ENCODE peak calls at places on chromosomes 16 and 17, in six cellular contexts. K is body of pancreas, W is colonic mucosa, D is left ventricle myocardium inferior, L is ovary, H is neural progenitor cell. U is an unnamed sample.

GRCh38 chr16:81885976-81886586 is 107.0 kb downstream of the PLCG2 start:
- DNase-seq in K (no peak), W (peak), D (no peak), L (no peak), H (peak), U (no peak)

GRCh38 chr16:75265911-75266701 is 14.7 kb upstream of the BCAR1 start:
- DNase-seq in K (peak), W (peak), D (peak), L (peak), H (peak), U (peak)

GRCh38 chr17:68599091-68599872 is 1.9 kb downstream of the FAM20A start:
- DNase-seq in K (no peak), W (no peak), D (no peak), L (peak), H (no peak), U (no peak)

GRCh38 chr16:69328854-69329316 is 1.5 kb downstream of the PDF start:
- DNase-seq in K (no peak), W (no peak), D (no peak), L (no peak), H (no peak), U (no peak)

GRCh38 chr17:42459983-42460300 is 1.3 kb downstream of the ATP6V0A1 start:
- DNase-seq in K (no peak), W (no peak), D (no peak), L (no peak), H (peak), U (no peak)

GRCh38 chr16:1533443-1533951 is at the start of gene TMEM204:
- DNase-seq in K (peak), W (peak), D (peak), L (peak), H (no peak), U (no peak)

GRCh38 chr16:77692612-77693011 is 29.7 kb upstream of the NUDT7 start:
- DNase-seq in K (no peak), W (no peak), D (no peak), L (no peak), H (no peak), U (no peak)

GRCh38 chr17:35915153-35915969 is 15.2 kb downstream of the RDM1 start:
- DNase-seq in K (no peak), W (no peak), D (no peak), L (no peak), H (no peak), U (no peak)

GRCh38 chr17:64622931-64623654 is 39.0 kb downstream of the SMURF2 start:
- DNase-seq in K (no peak), W (no peak), D (no peak), L (no peak), H (no peak), U (no peak)

GRCh38 chr16:23280483-23280967 is 21.6 kb upstream of the SCNN1B start:
- DNase-seq in K (no peak), W (no peak), D (no peak), L (no peak), H (no peak), U (no peak)

GRCh38 chr17:70171159-70171558 is 1.8 kb downstream of the KCNJ2 start:
- DNase-seq in K (no peak), W (peak), D (no peak), L (no peak), H (no peak), U (no peak)

GRCh38 chr16:9148376-9149015 is 57.1 kb downstream of the HAPSTR1 start:
- DNase-seq in K (no peak), W (no peak), D (no peak), L (no peak), H (no peak), U (no peak)

GRCh38 chr17:50638572-50638850 is 3.8 kb downstream of the ABCC3 start:
- DNase-seq in K (peak), W (no peak), D (no peak), L (no peak), H (no peak), U (no peak)

GRCh38 chr16:89574681-89575246 is 794 bp upstream of the CPNE7 start:
- DNase-seq in K (peak), W (peak), D (peak), L (no peak), H (peak), U (no peak)

GRCh38 chr17:29215717-29216116 is 30.9 kb upstream of the CRYBA1 start:
- DNase-seq in K (peak), W (no peak), D (no peak), L (no peak), H (no peak), U (no peak)

GRCh38 chr17:48228720-48229119 is 121.2 kb downstream of the SNX11 start:
- DNase-seq in K (no peak), W (no peak), D (no peak), L (no peak), H (peak), U (no peak)

GRCh38 chr16:73304008-73304814 is 256.3 kb upstream of the ZFHX3 start:
- DNase-seq in K (no peak), W (no peak), D (no peak), L (no peak), H (no peak), U (no peak)

GRCh38 chr17:47987240-47987835 is 16.4 kb downstream of the CDK5RAP3 start:
- DNase-seq in K (peak), W (no peak), D (no peak), L (no peak), H (peak), U (no peak)

GRCh38 chr17:33192961-33193911 is 99.9 kb downstream of the ASIC2 start:
- DNase-seq in K (no peak), W (no peak), D (no peak), L (no peak), H (peak), U (no peak)

GRCh38 chr17:79446347-79446746 is 164.5 kb downstream of the RBFOX3 start:
- DNase-seq in K (no peak), W (no peak), D (no peak), L (no peak), H (no peak), U (no peak)

GRCh38 chr17:731943-732787 is at the start of gene TLCD3A:
- DNase-seq in K (peak), W (peak), D (peak), L (peak), H (peak), U (peak)

GRCh38 chr16:82282662-82283061 is 112.6 kb upstream of the MPHOSPH6 start:
- DNase-seq in K (no peak), W (no peak), D (no peak), L (no peak), H (no peak), U (no peak)

GRCh38 chr17:49738456-49739163 is 25.3 kb downstream of the FAM117A start:
- DNase-seq in K (peak), W (no peak), D (peak), L (no peak), H (no peak), U (no peak)

GRCh38 chr17:17154981-17155380 is 51.2 kb downstream of the PLD6 start:
- DNase-seq in K (no peak), W (no peak), D (no peak), L (no peak), H (no peak), U (no peak)
- H3K27ac ChIP-seq in K (no peak), W (no peak), D (no peak), L (no peak), H (no peak), U (no peak)

GRCh38 chr16:24976061-24976779 is 38.9 kb downstream of the ARHGAP17 start:
- DNase-seq in K (no peak), W (no peak), D (no peak), L (no peak), H (no peak), U (no peak)

GRCh38 chr16:24978370-24978914 is 36.7 kb downstream of the ARHGAP17 start:
- DNase-seq in K (no peak), W (no peak), D (no peak), L (no peak), H (no peak), U (no peak)

GRCh38 chr16:24975428-24975889 is 39.7 kb downstream of the ARHGAP17 start:
- DNase-seq in K (no peak), W (no peak), D (no peak), L (no peak), H (no peak), U (no peak)

GRCh38 chr16:24977673-24978065 is 37.5 kb downstream of the ARHGAP17 start:
- DNase-seq in K (no peak), W (no peak), D (no peak), L (no peak), H (no peak), U (no peak)

DNA sequence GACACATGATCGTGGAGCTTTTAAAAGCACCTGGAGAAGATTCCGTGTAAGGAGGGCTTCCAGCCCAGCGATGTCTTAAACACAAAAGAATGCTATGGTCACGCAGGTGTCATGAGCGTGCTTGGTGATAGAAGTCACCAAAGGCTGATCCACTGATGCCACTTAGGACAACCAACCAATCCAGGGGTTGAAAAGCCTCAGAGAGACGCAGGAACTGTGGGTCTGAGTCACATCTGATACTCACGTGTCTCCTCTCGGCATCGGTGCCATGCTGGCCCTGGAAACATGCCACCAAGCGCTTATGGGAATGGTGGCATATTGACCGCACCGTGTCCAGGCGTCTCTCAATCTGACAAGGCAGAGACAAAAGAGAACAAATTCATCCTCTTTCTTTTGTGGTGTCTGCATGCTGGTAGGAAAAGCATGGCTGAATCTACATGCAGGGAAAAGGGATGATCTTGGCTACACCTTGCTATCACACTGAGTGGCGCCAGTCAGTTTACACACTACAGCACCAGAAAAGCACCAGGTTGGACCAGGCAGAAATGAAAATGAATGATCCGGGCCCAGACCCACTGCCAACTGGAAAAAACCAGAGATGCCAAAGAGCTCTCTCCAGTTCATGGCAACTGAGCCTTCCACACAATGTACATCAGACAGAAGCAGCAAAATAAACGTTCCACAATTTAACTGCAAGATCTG is 38.0 kb downstream of the ARHGAP17 start:
- DNase-seq in K (no peak), W (no peak), D (no peak), L (no peak), H (no peak), U (no peak)
- H3K4me3 ChIP-seq in K (no peak), W (no peak), D (no peak), L (no peak), H (no peak), U (no peak)

GRCh38 chr16:28927815-28928214 is 2.8 kb upstream of the RABEP2 start:
- DNase-seq in K (no peak), W (no peak), D (no peak), L (no peak), H (no peak), U (no peak)
- TF ChIP-seq CTCF in K (no peak), W (no peak), D (no peak), L (no peak), H (no peak), U (no peak)

GRCh38 chr17:80780381-80781187 is 211.1 kb upstream of the CHMP6 start:
- DNase-seq in K (no peak), W (no peak), D (no peak), L (no peak), H (peak), U (no peak)
- H3K27ac ChIP-seq in K (no peak), W (no peak), D (no peak), L (no peak), H (no peak), U (no peak)

GRCh38 chr17:17830269-17830567 is 6.6 kb downstream of the SREBF1 start:
- DNase-seq in K (no peak), W (no peak), D (no peak), L (no peak), H (no peak), U (no peak)
- H3K4me3 ChIP-seq in K (no peak), W (no peak), D (no peak), L (no peak), H (no peak), U (no peak)

DNA sequence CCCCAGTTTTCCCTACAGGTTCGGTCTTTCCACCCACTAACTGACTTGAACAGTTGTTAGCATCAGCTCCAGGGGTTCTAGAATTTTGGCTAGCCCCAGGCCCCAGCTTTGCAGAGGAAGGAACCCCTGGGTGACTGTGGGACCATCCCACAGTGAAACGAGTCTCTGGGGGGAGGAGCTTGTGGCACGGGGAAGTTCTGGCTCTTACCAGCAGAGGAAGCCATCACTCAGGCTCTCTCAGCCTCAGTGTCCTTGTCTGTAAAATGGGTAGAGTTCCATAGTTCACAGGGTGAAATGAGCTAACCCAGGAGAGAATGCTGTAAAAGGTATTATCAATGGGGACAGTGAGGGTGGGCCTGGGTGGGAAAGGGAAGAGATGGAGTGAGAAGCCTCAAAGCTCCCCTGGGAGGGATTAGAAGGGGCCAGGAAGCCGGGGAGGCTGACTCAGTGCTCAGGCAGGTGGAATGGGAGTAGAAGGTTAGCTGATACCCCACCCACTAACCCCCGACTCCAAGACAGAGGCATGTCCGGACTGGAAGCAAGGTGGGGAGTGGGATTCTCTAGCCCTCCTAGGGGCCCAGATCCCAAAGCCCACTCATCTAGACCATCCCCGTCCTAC is 30.9 kb upstream of the CDC42EP4 start:
- DNase-seq in K (no peak), W (no peak), D (no peak), L (no peak), H (peak), U (no peak)
- TF ChIP-seq CTCF in K (no peak), W (no peak), D (no peak), L (no peak), H (peak), U (no peak)

DNA sequence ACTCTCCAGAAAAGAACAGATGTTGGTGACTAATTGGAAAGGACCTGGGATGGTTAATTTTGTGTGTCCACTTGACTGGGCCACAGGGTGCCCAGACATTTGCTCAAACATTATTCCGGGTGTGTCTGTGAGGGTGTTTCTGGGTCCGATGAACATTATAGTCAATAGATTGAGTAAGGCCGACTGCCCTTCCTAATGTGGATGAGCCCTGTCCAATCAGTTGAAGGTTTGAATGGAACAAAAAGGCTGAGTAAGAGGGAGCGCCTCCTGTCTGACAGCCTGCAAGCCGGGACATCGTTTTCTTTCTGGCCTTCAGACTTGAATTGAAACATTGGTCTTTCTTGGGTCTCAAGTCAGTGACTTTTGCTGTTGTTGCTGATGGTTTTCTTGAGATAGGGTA is 22.8 kb upstream of the ITPRIPL2 start:
- DNase-seq in K (no peak), W (no peak), D (no peak), L (no peak), H (no peak), U (no peak)
- H3K27ac ChIP-seq in K (no peak), W (no peak), D (no peak), L (no peak), H (no peak), U (no peak)